ENCODE peak calls at places on chromosomes 4 and X, in ten cellular contexts. U is fibroblast of mammary gland, K is IMR-90, G is GM13976, A is spleen, D is endodermal cell, R is astrocyte of the cerebellum, B is MCF 10A, I is PC-3, F is A549. N is an unnamed sample.

GRCh38 chr4:29307755-29308154 is 1412.4 kb upstream of the PCDH7 start:
- DNase-seq in G (no peak), B (no peak), I (no peak), U (no peak), D (no peak), F (no peak), K (no peak), R (no peak), A (no peak), N (no peak)

GRCh38 chr4:102477657-102478056 is 23.5 kb upstream of the NFKB1 start:
- DNase-seq in I (peak; percentile 30), U (peak; percentile 67), K (peak; percentile 52), A (no peak), F (no peak), D (no peak), R (no peak), G (no peak), B (peak; percentile 17), N (no peak)

GRCh38 chr4:143626134-143626859 is 74.2 kb downstream of the FREM3 start:
- DNase-seq in K (no peak), F (no peak), B (no peak), U (peak; percentile 55), I (no peak), A (no peak), R (peak; percentile 16), D (no peak), G (no peak), N (no peak)

GRCh38 chr4:122826596-122827257 is at the start of gene FGF2:
- DNase-seq in B (peak; percentile 42), F (peak; percentile 28), K (peak; percentile 60), I (peak; percentile 21), G (peak; percentile 66), U (peak; percentile 49), A (peak; percentile 79), R (no peak), D (peak; percentile 84), N (peak; percentile 59)

GRCh38 chr4:188986271-188986689 is 847.0 kb downstream of the TRIML1 start:
- DNase-seq in I (peak; percentile 75), D (no peak), U (peak; percentile 86), K (peak; percentile 96), F (peak; percentile 13), B (peak; percentile 79), R (peak; percentile 19), A (no peak), G (no peak), N (no peak)

GRCh38 chrX:136780738-136781137 is at the start of gene ARHGEF6:
- DNase-seq in A (no peak), R (no peak), U (no peak), F (no peak), K (no peak), D (no peak), B (no peak), I (peak; percentile 21), G (no peak), N (no peak)

GRCh38 chrX:29721152-29721551 is 494.2 kb upstream of the MAGEB2 start:
- DNase-seq in B (no peak), R (no peak), A (no peak), G (no peak), I (no peak), D (no peak), U (no peak), K (no peak), F (no peak), N (no peak)

GRCh38 chr4:24836843-24837242 is 41.5 kb downstream of the SOD3 start:
- DNase-seq in I (no peak), B (no peak), U (peak; percentile 8), G (peak; percentile 31), R (no peak), A (no peak), D (no peak), F (no peak), K (no peak), N (no peak)

GRCh38 chrX:9611436-9612145 is 146.7 kb downstream of the TBL1X start:
- DNase-seq in G (peak; percentile 23), A (no peak), F (no peak), B (no peak), D (no peak), R (no peak), K (no peak), I (no peak), U (peak; percentile 38), N (no peak)

GRCh38 chr4:138868562-138868961 is 147.0 kb upstream of the NOCT start:
- DNase-seq in I (no peak), D (no peak), F (no peak), K (peak; percentile 73), A (no peak), U (peak; percentile 55), G (no peak), B (no peak), R (no peak), N (no peak)

GRCh38 chr4:78032446-78032845 is 24.7 kb upstream of the FRAS1 start:
- DNase-seq in R (no peak), D (no peak), F (no peak), U (no peak), B (peak; percentile 9), I (no peak), K (no peak), A (no peak), G (no peak), N (no peak)

GRCh38 chr4:95080969-95081368 is 323.2 kb downstream of the BMPR1B start:
- DNase-seq in K (no peak), A (no peak), G (no peak), U (no peak), I (no peak), R (no peak), B (no peak), F (no peak), D (no peak), N (no peak)

GRCh38 chrX:131747173-131747572 is 203.3 kb downstream of the OR13H1 start:
- DNase-seq in D (no peak), R (peak; percentile 84), A (peak; percentile 80), F (peak; percentile 62), I (peak; percentile 91), G (peak; percentile 21), B (peak; percentile 96), K (peak; percentile 90), U (peak; percentile 88), N (no peak)

DNA sequence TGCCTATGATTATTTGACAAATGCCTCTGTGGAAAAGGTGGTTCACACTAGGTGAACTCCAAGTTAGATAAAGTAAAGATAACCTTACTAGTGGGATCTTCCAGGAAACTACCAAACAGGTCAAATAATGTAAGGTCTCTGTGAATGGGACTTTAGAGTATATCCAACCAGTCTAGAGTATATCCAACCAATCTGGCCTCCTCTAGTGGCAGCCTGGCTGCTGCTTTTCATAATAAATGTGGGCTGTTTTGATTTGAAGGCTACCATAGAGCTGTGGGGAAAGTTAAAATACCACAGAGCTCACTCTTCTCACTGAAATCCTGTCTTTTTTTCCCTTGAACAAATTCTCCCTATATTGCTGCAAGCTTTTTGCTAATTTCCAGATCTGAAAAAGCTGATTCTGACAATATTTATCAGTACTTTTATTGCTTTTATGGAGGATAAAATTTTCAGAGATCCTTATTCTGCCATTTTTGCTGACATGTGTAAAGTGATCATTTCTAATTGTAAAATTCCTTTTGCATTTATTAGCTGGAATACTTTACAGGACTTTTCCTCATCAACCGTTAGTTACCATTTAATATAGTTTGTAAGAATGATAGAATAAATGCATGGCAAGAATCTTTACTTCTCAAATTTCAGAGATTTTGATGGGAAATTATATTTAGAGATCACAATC is 111.3 kb downstream of the TET2 start:
- DNase-seq in U (no peak), R (no peak), I (peak; percentile 3), A (no peak), G (no peak), B (peak; percentile 2), K (no peak), F (no peak), D (no peak), N (no peak)
- TF ChIP-seq CTCF in U (peak; percentile 14), R (no peak), I (peak; percentile 39), A (no peak), G (no peak), B (no peak), K (peak; percentile 3), F (no peak), D (peak; percentile 35), N (no peak)

DNA sequence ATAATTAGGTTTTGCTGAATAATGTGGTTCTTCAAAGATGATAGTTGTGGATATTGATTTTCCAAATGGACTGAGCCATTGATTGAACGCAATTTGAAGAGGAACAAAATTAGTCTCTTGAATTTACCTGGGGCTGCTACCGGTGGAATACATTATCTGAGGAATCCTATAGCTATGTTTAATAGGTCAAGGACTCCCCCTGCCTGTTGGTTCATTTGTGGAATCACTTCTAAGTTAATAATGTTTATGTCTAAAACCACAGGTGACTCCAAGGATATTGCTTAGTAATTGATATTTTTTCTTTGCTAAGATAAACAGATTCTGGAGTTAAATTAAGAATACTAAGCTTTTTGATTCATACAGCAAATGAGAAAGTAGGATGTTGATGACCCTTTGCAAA is 576.0 kb upstream of the PABPC4L start:
- DNase-seq in I (peak; percentile 15), G (no peak), A (no peak), D (no peak), F (no peak), K (no peak), R (no peak), U (no peak), B (peak; percentile 31), N (no peak)
- TF ChIP-seq CTCF in I (peak; percentile 40), G (no peak), A (no peak), D (peak; percentile 74), F (peak; percentile 6), K (no peak), R (peak; percentile 15), U (no peak), B (peak; percentile 26), N (peak; percentile 58)

GRCh38 chr4:14743601-14744000 is 258.7 kb upstream of the CPEB2 start:
- DNase-seq in G (no peak), A (no peak), I (no peak), F (no peak), R (peak; percentile 78), D (no peak), K (no peak), U (no peak), B (no peak), N (no peak)
- TF ChIP-seq CTCF in G (no peak), A (no peak), I (no peak), F (no peak), R (no peak), D (no peak), K (no peak), U (no peak), B (no peak), N (no peak)

GRCh38 chr4:69830529-69831269 is 29.2 kb downstream of the SULT1E1 start:
- DNase-seq in F (no peak), U (peak; percentile 84), A (peak; percentile 41), I (peak; percentile 83), K (no peak), G (no peak), R (no peak), D (peak; percentile 66), B (peak; percentile 26), N (no peak)
- TF ChIP-seq CTCF in F (no peak), U (peak; percentile 21), A (no peak), I (no peak), K (no peak), G (no peak), R (no peak), D (peak; percentile 40), B (no peak), N (no peak)

GRCh38 chr4:118972167-118972566 is 83.5 kb downstream of the SYNPO2 start:
- DNase-seq in G (no peak), I (no peak), F (no peak), D (no peak), R (peak; percentile 57), K (no peak), A (no peak), B (no peak), U (no peak), N (no peak)
- TF ChIP-seq CTCF in G (no peak), I (no peak), F (no peak), D (no peak), R (no peak), K (no peak), A (no peak), B (no peak), U (no peak), N (no peak)

GRCh38 chr4:86556791-86557415 is 37.2 kb upstream of the PTPN13 start:
- DNase-seq in U (peak; percentile 1), I (peak; percentile 25), G (no peak), A (no peak), F (no peak), D (no peak), B (peak; percentile 34), R (no peak), K (no peak), N (no peak)
- TF ChIP-seq CTCF in U (no peak), I (no peak), G (no peak), A (no peak), F (no peak), D (no peak), B (no peak), R (no peak), K (no peak), N (no peak)